ENCODE peak calls at places on chromosomes 11 and 22, in nine cellular contexts. L is germinal center; H is psoas muscle; O is HT-29; A is nephron progenitor cell; Z is activated naive CD4-positive, alpha-beta T cell; T is tibial artery; P is heart left ventricle; X is esophagus muscularis mucosa. V is an unnamed sample.

GRCh38 chr11:72848846-72849466 is 34.7 kb downstream of the ATG16L2 start:
- DNase-seq in L (no peak), H (no peak), O (peak), A (no peak), Z (peak), T (no peak), P (no peak), X (no peak), V (no peak)

GRCh38 chr11:64971421-64972233 is at the start of gene MAJIN:
- DNase-seq in L (peak), H (peak), O (no peak), A (peak), Z (peak), T (peak), P (peak), X (no peak), V (peak)

GRCh38 chr22:27086728-27087450 is 429.5 kb downstream of the MIAT start:
- DNase-seq in L (no peak), H (no peak), O (no peak), A (no peak), Z (no peak), T (no peak), P (no peak), X (no peak), V (peak)

GRCh38 chr11:75022759-75023396 is 34.1 kb downstream of the NEU3 start:
- DNase-seq in L (peak), H (peak), O (peak), A (peak), Z (peak), T (peak), P (peak), X (no peak), V (peak)

GRCh38 chr11:128457874-128458273 is 129.5 kb downstream of the ETS1 start:
- DNase-seq in L (no peak), H (no peak), O (no peak), A (no peak), Z (no peak), T (no peak), P (no peak), X (no peak), V (no peak)

GRCh38 chr11:13333456-13333957 is 55.9 kb downstream of the BMAL1 start:
- DNase-seq in L (no peak), H (no peak), O (peak), A (no peak), Z (no peak), T (no peak), P (no peak), X (no peak), V (no peak)

GRCh38 chr11:706439-706956 is 467 bp downstream of the EPS8L2 start:
- DNase-seq in L (no peak), H (peak), O (no peak), A (no peak), Z (no peak), T (no peak), P (peak), X (no peak), V (no peak)

GRCh38 chr11:23226331-23226909 is 366.1 kb upstream of the CCDC179 start:
- DNase-seq in L (no peak), H (no peak), O (no peak), A (no peak), Z (no peak), T (no peak), P (no peak), X (no peak), V (no peak)

GRCh38 chr11:980438-981365 is 55.0 kb downstream of the AP2A2 start:
- DNase-seq in L (no peak), H (no peak), O (no peak), A (no peak), Z (no peak), T (no peak), P (no peak), X (no peak), V (no peak)

GRCh38 chr11:75802913-75803820 is 11.8 kb upstream of the UVRAG start:
- DNase-seq in L (peak), H (peak), O (peak), A (peak), Z (peak), T (peak), P (no peak), X (peak), V (peak)

GRCh38 chr11:33930317-33931021 is 38.6 kb upstream of the LMO2 start:
- DNase-seq in L (no peak), H (peak), O (no peak), A (no peak), Z (no peak), T (peak), P (no peak), X (no peak), V (no peak)

GRCh38 chr11:12066799-12067508 is 43.4 kb upstream of the MICAL2 start:
- DNase-seq in L (no peak), H (peak), O (peak), A (peak), Z (no peak), T (peak), P (no peak), X (no peak), V (no peak)

GRCh38 chr11:2825261-2825885 is 60.2 kb downstream of the CDKN1C start:
- DNase-seq in L (no peak), H (peak), O (peak), A (no peak), Z (no peak), T (peak), P (peak), X (peak), V (no peak)

GRCh38 chr22:25746012-25746373 is 4.0 kb downstream of the MYO18B start:
- DNase-seq in L (no peak), H (no peak), O (no peak), A (no peak), Z (no peak), T (no peak), P (no peak), X (no peak), V (no peak)

GRCh38 chr11:15113381-15113780 is 1.3 kb upstream of the INSC start:
- DNase-seq in L (peak), H (no peak), O (no peak), A (no peak), Z (no peak), T (no peak), P (no peak), X (peak), V (no peak)

GRCh38 chr11:120500414-120500936 is 11.1 kb upstream of the GRIK4 start:
- DNase-seq in L (no peak), H (peak), O (no peak), A (no peak), Z (no peak), T (peak), P (no peak), X (no peak), V (no peak)

GRCh38 chr11:55967914-55968313 is 1.8 kb downstream of the OR10AG1 start:
- DNase-seq in L (no peak), H (no peak), O (no peak), A (no peak), Z (no peak), T (no peak), P (no peak), X (no peak), V (no peak)

GRCh38 chr22:45906946-45907345 is 70.0 kb downstream of the WNT7B start:
- DNase-seq in L (no peak), H (no peak), O (no peak), A (no peak), Z (no peak), T (no peak), P (no peak), X (no peak), V (no peak)

GRCh38 chr22:43270314-43270908 is 72.8 kb downstream of the SCUBE1 start:
- DNase-seq in L (no peak), H (no peak), O (no peak), A (no peak), Z (no peak), T (no peak), P (no peak), X (no peak), V (no peak)

GRCh38 chr11:108959124-108959761 is 294.4 kb downstream of the DDX10 start:
- DNase-seq in L (no peak), H (no peak), O (no peak), A (no peak), Z (no peak), T (no peak), P (no peak), X (no peak), V (no peak)

GRCh38 chr11:134801526-134801925 is 389.5 kb upstream of the B3GAT1 start:
- DNase-seq in L (no peak), H (no peak), O (no peak), A (no peak), Z (no peak), T (no peak), P (no peak), X (peak), V (no peak)

GRCh38 chr11:94732617-94733292 is 35.4 kb upstream of the AMOTL1 start:
- DNase-seq in L (no peak), H (peak), O (peak), A (no peak), Z (no peak), T (no peak), P (peak), X (peak), V (peak)

GRCh38 chr22:27115816-27116256 is 458.4 kb downstream of the MIAT start:
- DNase-seq in L (no peak), H (no peak), O (peak), A (no peak), Z (no peak), T (no peak), P (no peak), X (no peak), V (no peak)

GRCh38 chr11:112467721-112468120 is 207.1 kb upstream of the PLET1 start:
- DNase-seq in L (no peak), H (peak), O (no peak), A (no peak), Z (no peak), T (no peak), P (no peak), X (peak), V (no peak)

GRCh38 chr11:11436715-11437313 is 83.8 kb upstream of the CSNK2A3 start:
- DNase-seq in L (no peak), H (no peak), O (no peak), A (no peak), Z (no peak), T (no peak), P (no peak), X (no peak), V (no peak)

GRCh38 chr11:61683961-61684869 is 4.0 kb downstream of the DAGLA start:
- DNase-seq in L (no peak), H (no peak), O (no peak), A (peak), Z (no peak), T (no peak), P (no peak), X (no peak), V (no peak)

GRCh38 chr11:454801-455565 is 4.9 kb downstream of the PTDSS2 start:
- DNase-seq in L (no peak), H (no peak), O (no peak), A (no peak), Z (no peak), T (no peak), P (peak), X (no peak), V (no peak)

GRCh38 chr22:30239421-30240405 is 6.8 kb downstream of the LIF start:
- DNase-seq in L (no peak), H (no peak), O (no peak), A (no peak), Z (no peak), T (no peak), P (no peak), X (no peak), V (no peak)

GRCh38 chr11:61553373-61554171 is 27.3 kb downstream of the SYT7 start:
- DNase-seq in L (no peak), H (no peak), O (no peak), A (no peak), Z (no peak), T (no peak), P (no peak), X (no peak), V (no peak)

GRCh38 chr22:22740560-22741276 is 96.3 kb downstream of the GGTLC2 start:
- DNase-seq in L (no peak), H (no peak), O (no peak), A (no peak), Z (no peak), T (no peak), P (no peak), X (no peak), V (no peak)

GRCh38 chr11:70699294-70700221 is 301.2 kb downstream of the CTTN start:
- DNase-seq in L (no peak), H (no peak), O (peak), A (no peak), Z (no peak), T (no peak), P (no peak), X (no peak), V (no peak)

GRCh38 chr22:35322893-35323292 is 23.2 kb downstream of the TOM1 start:
- DNase-seq in L (no peak), H (no peak), O (no peak), A (no peak), Z (no peak), T (no peak), P (no peak), X (no peak), V (no peak)

GRCh38 chr22:32994046-32994827 is 63.9 kb downstream of the SYN3 start:
- DNase-seq in L (no peak), H (peak), O (no peak), A (no peak), Z (no peak), T (no peak), P (no peak), X (no peak), V (no peak)

GRCh38 chr11:119085523-119085878 is 820 bp downstream of the HMBS start:
- DNase-seq in L (no peak), H (no peak), O (no peak), A (peak), Z (no peak), T (no peak), P (no peak), X (no peak), V (no peak)

V was measured in brain pericyte.